ENCODE peak calls at places on chromosomes 13 and 19, in nine cellular contexts. One of them, this sample, is unnamed.

GRCh38 chr13:21149568-21149967 is 26.8 kb downstream of the SKA3 start:
- DNase-seq in AG04450: no peak
- DNase-seq in progenitor cell of endocrine pancreas: no peak
- DNase-seq in activated CD4-positive, alpha-beta T cell treated with anti-CD3 and anti-CD28 coated beads, Interleukin-2, amount 50 U/mL, for 24 hours: no peak
- DNase-seq in cardiac fibroblast: peak
- DNase-seq in smooth muscle cell of the brain vasculature: no peak
- DNase-seq in T-cell: no peak
- DNase-seq in NCI-H524: no peak
- DNase-seq in EH: no peak
- DNase-seq in this sample: no peak

GRCh38 chr13:20819715-20820114 is 46.0 kb upstream of the EEF1AKMT1 start:
- DNase-seq in T-cell: no peak
- DNase-seq in progenitor cell of endocrine pancreas: no peak
- DNase-seq in smooth muscle cell of the brain vasculature: no peak
- DNase-seq in activated CD4-positive, alpha-beta T cell treated with anti-CD3 and anti-CD28 coated beads, Interleukin-2, amount 50 U/mL, for 24 hours: no peak
- DNase-seq in cardiac fibroblast: no peak
- DNase-seq in AG04450: no peak
- DNase-seq in EH: no peak
- DNase-seq in NCI-H524: no peak
- DNase-seq in this sample: no peak

GRCh38 chr13:51153527-51153926 is 42.5 kb upstream of the C13orf42 start:
- DNase-seq in cardiac fibroblast: no peak
- DNase-seq in activated CD4-positive, alpha-beta T cell treated with anti-CD3 and anti-CD28 coated beads, Interleukin-2, amount 50 U/mL, for 24 hours: no peak
- DNase-seq in progenitor cell of endocrine pancreas: no peak
- DNase-seq in AG04450: no peak
- DNase-seq in EH: no peak
- DNase-seq in T-cell: no peak
- DNase-seq in NCI-H524: no peak
- DNase-seq in smooth muscle cell of the brain vasculature: no peak
- DNase-seq in this sample: no peak

GRCh38 chr13:36072127-36072526 is 59.1 kb downstream of the DCLK1 start:
- DNase-seq in activated CD4-positive, alpha-beta T cell treated with anti-CD3 and anti-CD28 coated beads, Interleukin-2, amount 50 U/mL, for 24 hours: no peak
- DNase-seq in EH: peak
- DNase-seq in T-cell: no peak
- DNase-seq in progenitor cell of endocrine pancreas: no peak
- DNase-seq in NCI-H524: no peak
- DNase-seq in smooth muscle cell of the brain vasculature: no peak
- DNase-seq in cardiac fibroblast: no peak
- DNase-seq in AG04450: no peak
- DNase-seq in this sample: no peak

GRCh38 chr19:49106648-49107135 is 7.5 kb upstream of the LIN7B start:
- DNase-seq in cardiac fibroblast: peak
- DNase-seq in EH: peak
- DNase-seq in NCI-H524: peak
- DNase-seq in AG04450: no peak
- DNase-seq in smooth muscle cell of the brain vasculature: no peak
- DNase-seq in activated CD4-positive, alpha-beta T cell treated with anti-CD3 and anti-CD28 coated beads, Interleukin-2, amount 50 U/mL, for 24 hours: peak
- DNase-seq in progenitor cell of endocrine pancreas: peak
- DNase-seq in T-cell: peak
- DNase-seq in this sample: peak

GRCh38 chr13:51714663-51715168 is 89.2 kb downstream of the DHRS12 start:
- DNase-seq in smooth muscle cell of the brain vasculature: no peak
- DNase-seq in cardiac fibroblast: peak
- DNase-seq in T-cell: no peak
- DNase-seq in NCI-H524: no peak
- DNase-seq in activated CD4-positive, alpha-beta T cell treated with anti-CD3 and anti-CD28 coated beads, Interleukin-2, amount 50 U/mL, for 24 hours: no peak
- DNase-seq in progenitor cell of endocrine pancreas: no peak
- DNase-seq in EH: peak
- DNase-seq in AG04450: peak
- DNase-seq in this sample: peak

GRCh38 chr13:77184455-77184854 is 142.4 kb downstream of the MYCBP2 start:
- DNase-seq in activated CD4-positive, alpha-beta T cell treated with anti-CD3 and anti-CD28 coated beads, Interleukin-2, amount 50 U/mL, for 24 hours: no peak
- DNase-seq in progenitor cell of endocrine pancreas: no peak
- DNase-seq in smooth muscle cell of the brain vasculature: no peak
- DNase-seq in EH: no peak
- DNase-seq in cardiac fibroblast: no peak
- DNase-seq in NCI-H524: no peak
- DNase-seq in T-cell: no peak
- DNase-seq in AG04450: no peak
- DNase-seq in this sample: no peak

GRCh38 chr13:94169783-94170513 is 309.5 kb downstream of the DCT start:
- DNase-seq in cardiac fibroblast: peak
- DNase-seq in NCI-H524: no peak
- DNase-seq in activated CD4-positive, alpha-beta T cell treated with anti-CD3 and anti-CD28 coated beads, Interleukin-2, amount 50 U/mL, for 24 hours: no peak
- DNase-seq in EH: no peak
- DNase-seq in AG04450: no peak
- DNase-seq in T-cell: no peak
- DNase-seq in smooth muscle cell of the brain vasculature: no peak
- DNase-seq in progenitor cell of endocrine pancreas: no peak
- DNase-seq in this sample: no peak

GRCh38 chr13:44218501-44219240 is 155.0 kb upstream of the SERP2 start:
- DNase-seq in EH: no peak
- DNase-seq in cardiac fibroblast: peak
- DNase-seq in AG04450: no peak
- DNase-seq in activated CD4-positive, alpha-beta T cell treated with anti-CD3 and anti-CD28 coated beads, Interleukin-2, amount 50 U/mL, for 24 hours: no peak
- DNase-seq in T-cell: no peak
- DNase-seq in smooth muscle cell of the brain vasculature: no peak
- DNase-seq in progenitor cell of endocrine pancreas: no peak
- DNase-seq in NCI-H524: peak
- DNase-seq in this sample: no peak

GRCh38 chr13:113863511-113864302 is at the start of gene GAS6:
- DNase-seq in cardiac fibroblast: peak
- DNase-seq in T-cell: no peak
- DNase-seq in progenitor cell of endocrine pancreas: peak
- DNase-seq in activated CD4-positive, alpha-beta T cell treated with anti-CD3 and anti-CD28 coated beads, Interleukin-2, amount 50 U/mL, for 24 hours: no peak
- DNase-seq in AG04450: no peak
- DNase-seq in NCI-H524: peak
- DNase-seq in smooth muscle cell of the brain vasculature: no peak
- DNase-seq in EH: peak
- DNase-seq in this sample: peak

GRCh38 chr13:74134777-74135305 is 637 bp upstream of the KLF12 start:
- DNase-seq in EH: no peak
- DNase-seq in AG04450: no peak
- DNase-seq in activated CD4-positive, alpha-beta T cell treated with anti-CD3 and anti-CD28 coated beads, Interleukin-2, amount 50 U/mL, for 24 hours: peak
- DNase-seq in NCI-H524: peak
- DNase-seq in progenitor cell of endocrine pancreas: peak
- DNase-seq in smooth muscle cell of the brain vasculature: no peak
- DNase-seq in cardiac fibroblast: peak
- DNase-seq in T-cell: peak
- DNase-seq in this sample: peak

GRCh38 chr13:73449258-73449657 is 390.5 kb downstream of the KLF5 start:
- DNase-seq in T-cell: no peak
- DNase-seq in NCI-H524: no peak
- DNase-seq in EH: no peak
- DNase-seq in cardiac fibroblast: no peak
- DNase-seq in activated CD4-positive, alpha-beta T cell treated with anti-CD3 and anti-CD28 coated beads, Interleukin-2, amount 50 U/mL, for 24 hours: no peak
- DNase-seq in progenitor cell of endocrine pancreas: no peak
- DNase-seq in smooth muscle cell of the brain vasculature: no peak
- DNase-seq in AG04450: no peak
- DNase-seq in this sample: no peak

GRCh38 chr13:59531571-59532091 is 632.1 kb downstream of the DIAPH3 start:
- DNase-seq in AG04450: peak
- DNase-seq in T-cell: peak
- DNase-seq in EH: peak
- DNase-seq in activated CD4-positive, alpha-beta T cell treated with anti-CD3 and anti-CD28 coated beads, Interleukin-2, amount 50 U/mL, for 24 hours: no peak
- DNase-seq in NCI-H524: no peak
- DNase-seq in cardiac fibroblast: peak
- DNase-seq in smooth muscle cell of the brain vasculature: peak
- DNase-seq in progenitor cell of endocrine pancreas: no peak
- DNase-seq in this sample: no peak

GRCh38 chr19:50512112-50512998 is 1.4 kb downstream of the ASPDH start:
- DNase-seq in smooth muscle cell of the brain vasculature: no peak
- DNase-seq in progenitor cell of endocrine pancreas: no peak
- DNase-seq in EH: no peak
- DNase-seq in NCI-H524: no peak
- DNase-seq in T-cell: no peak
- DNase-seq in AG04450: no peak
- DNase-seq in cardiac fibroblast: no peak
- DNase-seq in activated CD4-positive, alpha-beta T cell treated with anti-CD3 and anti-CD28 coated beads, Interleukin-2, amount 50 U/mL, for 24 hours: no peak
- DNase-seq in this sample: no peak

GRCh38 chr13:104206450-104207044 is 1140.3 kb upstream of the SLC10A2 start:
- DNase-seq in progenitor cell of endocrine pancreas: no peak
- DNase-seq in cardiac fibroblast: no peak
- DNase-seq in NCI-H524: no peak
- DNase-seq in T-cell: no peak
- DNase-seq in EH: no peak
- DNase-seq in smooth muscle cell of the brain vasculature: no peak
- DNase-seq in activated CD4-positive, alpha-beta T cell treated with anti-CD3 and anti-CD28 coated beads, Interleukin-2, amount 50 U/mL, for 24 hours: no peak
- DNase-seq in AG04450: no peak
- DNase-seq in this sample: no peak

GRCh38 chr19:29704562-29705558 is 10.2 kb downstream of the C19orf12 start:
- DNase-seq in activated CD4-positive, alpha-beta T cell treated with anti-CD3 and anti-CD28 coated beads, Interleukin-2, amount 50 U/mL, for 24 hours: peak
- DNase-seq in AG04450: no peak
- DNase-seq in EH: no peak
- DNase-seq in smooth muscle cell of the brain vasculature: no peak
- DNase-seq in T-cell: no peak
- DNase-seq in progenitor cell of endocrine pancreas: no peak
- DNase-seq in cardiac fibroblast: no peak
- DNase-seq in NCI-H524: no peak
- DNase-seq in this sample: peak

GRCh38 chr13:79812070-79812850 is 331.3 kb downstream of the NDFIP2 start:
- DNase-seq in cardiac fibroblast: no peak
- DNase-seq in NCI-H524: no peak
- DNase-seq in smooth muscle cell of the brain vasculature: no peak
- DNase-seq in EH: no peak
- DNase-seq in activated CD4-positive, alpha-beta T cell treated with anti-CD3 and anti-CD28 coated beads, Interleukin-2, amount 50 U/mL, for 24 hours: no peak
- DNase-seq in progenitor cell of endocrine pancreas: no peak
- DNase-seq in AG04450: no peak
- DNase-seq in T-cell: no peak
- DNase-seq in this sample: no peak

GRCh38 chr19:3494559-3494958 is 5.9 kb downstream of the DOHH start:
- DNase-seq in EH: no peak
- DNase-seq in AG04450: no peak
- DNase-seq in progenitor cell of endocrine pancreas: no peak
- DNase-seq in T-cell: peak
- DNase-seq in smooth muscle cell of the brain vasculature: no peak
- DNase-seq in activated CD4-positive, alpha-beta T cell treated with anti-CD3 and anti-CD28 coated beads, Interleukin-2, amount 50 U/mL, for 24 hours: peak
- DNase-seq in NCI-H524: no peak
- DNase-seq in cardiac fibroblast: no peak
- DNase-seq in this sample: no peak

GRCh38 chr19:4676955-4677731 is 7.0 kb upstream of the MYDGF start:
- DNase-seq in cardiac fibroblast: peak
- DNase-seq in activated CD4-positive, alpha-beta T cell treated with anti-CD3 and anti-CD28 coated beads, Interleukin-2, amount 50 U/mL, for 24 hours: no peak
- DNase-seq in T-cell: peak
- DNase-seq in NCI-H524: peak
- DNase-seq in AG04450: no peak
- DNase-seq in progenitor cell of endocrine pancreas: no peak
- DNase-seq in EH: peak
- DNase-seq in smooth muscle cell of the brain vasculature: no peak
- DNase-seq in this sample: peak

GRCh38 chr13:42832341-42833153 is 51.2 kb downstream of the FAM216B start:
- DNase-seq in NCI-H524: no peak
- DNase-seq in activated CD4-positive, alpha-beta T cell treated with anti-CD3 and anti-CD28 coated beads, Interleukin-2, amount 50 U/mL, for 24 hours: no peak
- DNase-seq in smooth muscle cell of the brain vasculature: peak
- DNase-seq in progenitor cell of endocrine pancreas: no peak
- DNase-seq in AG04450: no peak
- DNase-seq in T-cell: no peak
- DNase-seq in cardiac fibroblast: peak
- DNase-seq in EH: peak
- DNase-seq in this sample: peak

GRCh38 chr13:29760561-29760960 is 89.9 kb downstream of the UBL3 start:
- DNase-seq in AG04450: no peak
- DNase-seq in cardiac fibroblast: no peak
- DNase-seq in progenitor cell of endocrine pancreas: no peak
- DNase-seq in EH: no peak
- DNase-seq in T-cell: no peak
- DNase-seq in NCI-H524: no peak
- DNase-seq in smooth muscle cell of the brain vasculature: no peak
- DNase-seq in activated CD4-positive, alpha-beta T cell treated with anti-CD3 and anti-CD28 coated beads, Interleukin-2, amount 50 U/mL, for 24 hours: no peak
- DNase-seq in this sample: no peak

GRCh38 chr13:113536461-113537110 is 46.1 kb upstream of the DCUN1D2 start:
- DNase-seq in progenitor cell of endocrine pancreas: no peak
- DNase-seq in smooth muscle cell of the brain vasculature: no peak
- DNase-seq in NCI-H524: no peak
- DNase-seq in EH: no peak
- DNase-seq in cardiac fibroblast: no peak
- DNase-seq in activated CD4-positive, alpha-beta T cell treated with anti-CD3 and anti-CD28 coated beads, Interleukin-2, amount 50 U/mL, for 24 hours: no peak
- DNase-seq in T-cell: no peak
- DNase-seq in AG04450: no peak
- DNase-seq in this sample: peak

GRCh38 chr19:2610637-2611482 is 91.6 kb downstream of the GNG7 start:
- DNase-seq in cardiac fibroblast: peak
- DNase-seq in T-cell: peak
- DNase-seq in progenitor cell of endocrine pancreas: peak
- DNase-seq in AG04450: peak
- DNase-seq in smooth muscle cell of the brain vasculature: peak
- DNase-seq in activated CD4-positive, alpha-beta T cell treated with anti-CD3 and anti-CD28 coated beads, Interleukin-2, amount 50 U/mL, for 24 hours: peak
- DNase-seq in EH: peak
- DNase-seq in NCI-H524: peak
- DNase-seq in this sample: peak

GRCh38 chr13:67421475-67421874 is 191.3 kb upstream of the PCDH9 start:
- DNase-seq in NCI-H524: no peak
- DNase-seq in smooth muscle cell of the brain vasculature: no peak
- DNase-seq in T-cell: no peak
- DNase-seq in activated CD4-positive, alpha-beta T cell treated with anti-CD3 and anti-CD28 coated beads, Interleukin-2, amount 50 U/mL, for 24 hours: no peak
- DNase-seq in progenitor cell of endocrine pancreas: no peak
- DNase-seq in cardiac fibroblast: no peak
- DNase-seq in EH: no peak
- DNase-seq in AG04450: no peak
- DNase-seq in this sample: no peak

GRCh38 chr19:54305141-54305540 is 7.8 kb downstream of the LILRA5 start:
- DNase-seq in T-cell: no peak
- DNase-seq in progenitor cell of endocrine pancreas: no peak
- DNase-seq in smooth muscle cell of the brain vasculature: no peak
- DNase-seq in activated CD4-positive, alpha-beta T cell treated with anti-CD3 and anti-CD28 coated beads, Interleukin-2, amount 50 U/mL, for 24 hours: no peak
- DNase-seq in EH: no peak
- DNase-seq in AG04450: no peak
- DNase-seq in NCI-H524: no peak
- DNase-seq in cardiac fibroblast: no peak
- DNase-seq in this sample: no peak

GRCh38 chr19:9981406-9982260 is 28.7 kb downstream of the COL5A3 start:
- DNase-seq in AG04450: no peak
- DNase-seq in T-cell: no peak
- DNase-seq in smooth muscle cell of the brain vasculature: no peak
- DNase-seq in NCI-H524: no peak
- DNase-seq in progenitor cell of endocrine pancreas: no peak
- DNase-seq in EH: no peak
- DNase-seq in cardiac fibroblast: peak
- DNase-seq in activated CD4-positive, alpha-beta T cell treated with anti-CD3 and anti-CD28 coated beads, Interleukin-2, amount 50 U/mL, for 24 hours: no peak
- DNase-seq in this sample: peak

GRCh38 chr13:83184819-83185218 is 697.5 kb downstream of the SLITRK1 start:
- DNase-seq in EH: peak
- DNase-seq in NCI-H524: peak
- DNase-seq in T-cell: no peak
- DNase-seq in smooth muscle cell of the brain vasculature: no peak
- DNase-seq in progenitor cell of endocrine pancreas: no peak
- DNase-seq in cardiac fibroblast: peak
- DNase-seq in activated CD4-positive, alpha-beta T cell treated with anti-CD3 and anti-CD28 coated beads, Interleukin-2, amount 50 U/mL, for 24 hours: no peak
- DNase-seq in AG04450: peak
- DNase-seq in this sample: no peak

GRCh38 chr13:50222569-50223332 is 207.5 kb downstream of the KCNRG start:
- DNase-seq in EH: peak
- DNase-seq in NCI-H524: no peak
- DNase-seq in progenitor cell of endocrine pancreas: no peak
- DNase-seq in activated CD4-positive, alpha-beta T cell treated with anti-CD3 and anti-CD28 coated beads, Interleukin-2, amount 50 U/mL, for 24 hours: no peak
- DNase-seq in T-cell: peak
- DNase-seq in AG04450: no peak
- DNase-seq in smooth muscle cell of the brain vasculature: no peak
- DNase-seq in cardiac fibroblast: peak
- DNase-seq in this sample: peak

GRCh38 chr13:65719831-65720230 is 1510.3 kb downstream of the PCDH9 start:
- DNase-seq in smooth muscle cell of the brain vasculature: no peak
- DNase-seq in EH: no peak
- DNase-seq in activated CD4-positive, alpha-beta T cell treated with anti-CD3 and anti-CD28 coated beads, Interleukin-2, amount 50 U/mL, for 24 hours: no peak
- DNase-seq in progenitor cell of endocrine pancreas: no peak
- DNase-seq in T-cell: no peak
- DNase-seq in NCI-H524: no peak
- DNase-seq in AG04450: no peak
- DNase-seq in cardiac fibroblast: no peak
- DNase-seq in this sample: no peak

GRCh38 chr13:44815507-44816074 is 173.7 kb downstream of the NUFIP1 start:
- DNase-seq in activated CD4-positive, alpha-beta T cell treated with anti-CD3 and anti-CD28 coated beads, Interleukin-2, amount 50 U/mL, for 24 hours: peak
- DNase-seq in cardiac fibroblast: peak
- DNase-seq in EH: peak
- DNase-seq in progenitor cell of endocrine pancreas: no peak
- DNase-seq in smooth muscle cell of the brain vasculature: no peak
- DNase-seq in NCI-H524: no peak
- DNase-seq in T-cell: no peak
- DNase-seq in AG04450: peak
- DNase-seq in this sample: peak

GRCh38 chr13:63855457-63856118 is 2439.9 kb upstream of the PCDH20 start:
- DNase-seq in cardiac fibroblast: no peak
- DNase-seq in smooth muscle cell of the brain vasculature: no peak
- DNase-seq in activated CD4-positive, alpha-beta T cell treated with anti-CD3 and anti-CD28 coated beads, Interleukin-2, amount 50 U/mL, for 24 hours: no peak
- DNase-seq in EH: no peak
- DNase-seq in AG04450: no peak
- DNase-seq in progenitor cell of endocrine pancreas: no peak
- DNase-seq in T-cell: no peak
- DNase-seq in NCI-H524: no peak
- DNase-seq in this sample: no peak